ENCODE peak calls at places on chromosome 21, in seven cellular contexts. K, X, E, J, V, I and G are unnamed samples.

GRCh38 chr21:42214081-42214750 is 4.7 kb upstream of the ABCG1 start:
- DNase-seq in K (no peak), X (no peak), E (no peak), J (peak), V (no peak), I (no peak), G (no peak)

GRCh38 chr21:26170471-26171309 is at the start of gene APP:
- DNase-seq in K (peak), X (peak), E (peak), J (peak), V (peak), I (peak), G (peak)

GRCh38 chr21:33761104-33762036 is 119.1 kb downstream of the ITSN1 start:
- DNase-seq in K (peak), X (no peak), E (no peak), J (no peak), V (peak), I (peak), G (peak)

GRCh38 chr21:41835711-41836154 is 43.4 kb downstream of the PRDM15 start:
- DNase-seq in K (no peak), X (no peak), E (no peak), J (no peak), V (no peak), I (no peak), G (no peak)

GRCh38 chr21:15138475-15138874 is 73.7 kb upstream of the NRIP1 start:
- DNase-seq in K (no peak), X (no peak), E (peak), J (peak), V (no peak), I (no peak), G (no peak)

GRCh38 chr21:30234643-30235042 is 18.7 kb upstream of the CLDN8 start:
- DNase-seq in K (peak), X (no peak), E (no peak), J (no peak), V (no peak), I (no peak), G (peak)

GRCh38 chr21:29524055-29524454 is 225.3 kb downstream of the BACH1 start:
- DNase-seq in K (no peak), X (no peak), E (no peak), J (no peak), V (no peak), I (no peak), G (no peak)

GRCh38 chr21:35100351-35100771 is 51.3 kb upstream of the RUNX1 start:
- DNase-seq in K (no peak), X (no peak), E (no peak), J (no peak), V (peak), I (no peak), G (peak)

GRCh38 chr21:35350965-35351364 is 301.9 kb upstream of the RUNX1 start:
- DNase-seq in K (no peak), X (no peak), E (no peak), J (no peak), V (peak), I (no peak), G (peak)

DNA sequence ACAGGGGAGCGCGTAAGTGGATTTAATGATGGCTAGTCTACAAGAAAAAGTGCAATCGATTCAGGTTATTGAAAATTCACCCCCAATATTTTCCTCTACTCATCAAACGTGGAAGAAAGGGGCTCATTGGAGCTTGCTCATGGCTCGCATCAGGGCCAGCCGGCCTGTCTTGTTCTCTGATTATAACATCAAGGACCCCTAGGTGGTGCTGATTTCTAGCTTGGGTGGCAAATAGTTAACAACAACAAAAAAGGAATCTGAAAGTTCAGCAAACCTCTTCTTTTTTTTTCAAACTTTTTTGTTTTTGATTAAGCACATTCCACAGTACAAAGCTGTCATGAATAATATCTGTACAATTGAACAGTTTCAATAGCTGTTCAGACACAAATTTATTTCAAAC is 35.8 kb upstream of the SOD1 start:
- DNase-seq in K (peak), X (no peak), E (no peak), J (no peak), V (no peak), I (no peak), G (no peak)
- TF ChIP-seq CTCF in K (peak), X (no peak), E (no peak), J (no peak), V (no peak), I (peak), G (no peak)

GRCh38 chr21:22796147-22796546 is 1797.9 kb downstream of the NCAM2 start:
- DNase-seq in K (no peak), X (no peak), E (no peak), J (no peak), V (no peak), I (no peak), G (no peak)
- H3K4me3 ChIP-seq in K (no peak), X (no peak), E (no peak), J (no peak), V (no peak), I (no peak), G (no peak)

GRCh38 chr21:31909153-31909771 is 36.4 kb downstream of the HUNK start:
- DNase-seq in K (no peak), X (no peak), E (no peak), J (no peak), V (peak), I (no peak), G (no peak)
- TF ChIP-seq CTCF in K (no peak), X (no peak), E (no peak), J (no peak), V (no peak), I (no peak), G (no peak)

GRCh38 chr21:45822429-45823099 is 159.0 kb upstream of the COL6A1 start:
- DNase-seq in K (no peak), X (no peak), E (no peak), J (no peak), V (no peak), I (no peak), G (no peak)

GRCh38 chr21:45826733-45827692 is 154.6 kb upstream of the COL6A1 start:
- DNase-seq in K (no peak), X (no peak), E (no peak), J (no peak), V (no peak), I (no peak), G (no peak)

GRCh38 chr21:45825209-45825602 is 156.4 kb upstream of the COL6A1 start:
- DNase-seq in K (no peak), X (no peak), E (no peak), J (no peak), V (no peak), I (no peak), G (no peak)

GRCh38 chr21:45823100-45823681 is 158.4 kb upstream of the COL6A1 start:
- DNase-seq in K (no peak), X (no peak), E (no peak), J (no peak), V (no peak), I (no peak), G (no peak)

GRCh38 chr21:45824546-45825208 is 156.9 kb upstream of the COL6A1 start:
- DNase-seq in K (no peak), X (no peak), E (no peak), J (no peak), V (no peak), I (no peak), G (no peak)
- H3K4me3 ChIP-seq in K (no peak), X (no peak), E (no peak), J (no peak), V (no peak), I (no peak), G (no peak)